ENCODE peak calls at places on chromosomes 4 and X, in four cellular contexts. Y is foreskin fibroblast, G is left ventricle myocardium inferior, A is heart right ventricle. B is an unnamed sample.

GRCh38 chrX:10174810-10175209 is 18.0 kb downstream of the CLCN4 start:
- DNase-seq in Y (peak; percentile 14), G (no peak), A (no peak), B (no peak)

GRCh38 chr4:140807491-140808257 is 51.5 kb upstream of the TBC1D9 start:
- DNase-seq in Y (peak; percentile 45), G (no peak), A (no peak), B (peak; percentile 73)

GRCh38 chr4:173013232-173013932 is 155.2 kb upstream of the GALNT7 start:
- DNase-seq in Y (peak; percentile 62), G (no peak), A (peak; percentile 38), B (peak; percentile 50)

GRCh38 chr4:3047464-3048286 is 26.7 kb downstream of the HTT-AS start:
- DNase-seq in Y (peak; percentile 72), G (peak; percentile 67), A (peak; percentile 57), B (peak; percentile 98)

GRCh38 chrX:102964941-102965340 is 27.9 kb downstream of the RAB40AL start:
- DNase-seq in Y (no peak), G (no peak), A (no peak), B (no peak)

GRCh38 chr4:104424368-104424921 is 70.2 kb downstream of the CXXC4 start:
- DNase-seq in Y (no peak), G (no peak), A (no peak), B (no peak)

GRCh38 chrX:97481228-97481627 is 597.5 kb downstream of the RPA4 start:
- DNase-seq in Y (no peak), G (no peak), A (no peak), B (no peak)

GRCh38 chr4:112509243-112510190 is 6.5 kb downstream of the NEUROG2 start:
- DNase-seq in Y (peak; percentile 53), G (no peak), A (no peak), B (no peak)

GRCh38 chr4:118335774-118336173 is 17.0 kb downstream of the PRSS12 start:
- DNase-seq in Y (no peak), G (no peak), A (no peak), B (no peak)

GRCh38 chr4:16457944-16458343 is 231.7 kb upstream of the TAPT1 start:
- DNase-seq in Y (peak; percentile 10), G (no peak), A (no peak), B (no peak)

GRCh38 chr4:106868381-106869035 is 167.6 kb downstream of the DKK2 start:
- DNase-seq in Y (peak; percentile 72), G (no peak), A (no peak), B (no peak)

GRCh38 chrX:53088136-53088974 is 5.6 kb upstream of the KANTR start:
- DNase-seq in Y (peak; percentile 85), G (peak; percentile 79), A (peak; percentile 77), B (no peak)

GRCh38 chr4:76968937-76969336 is 19.4 kb downstream of the SEPTIN11 start:
- DNase-seq in Y (no peak), G (peak; percentile 15), A (no peak), B (no peak)

GRCh38 chr4:6925357-6925836 is 15.8 kb downstream of the TBC1D14 start:
- DNase-seq in Y (no peak), G (no peak), A (no peak), B (peak; percentile 37)

GRCh38 chr4:41709844-41710481 is 38.6 kb downstream of the PHOX2B start:
- DNase-seq in Y (peak; percentile 81), G (no peak), A (no peak), B (no peak)

GRCh38 chrX:25810202-25810601 is 327.9 kb upstream of the MAGEB18 start:
- DNase-seq in Y (peak; percentile 32), G (no peak), A (no peak), B (no peak)

GRCh38 chrX:142616636-142617035 is 409.1 kb upstream of the SPANXN4 start:
- DNase-seq in Y (no peak), G (no peak), A (no peak), B (no peak)

GRCh38 chr4:185112104-185112503 is 31.0 kb upstream of the SLC25A4 start:
- DNase-seq in Y (peak; percentile 96), G (no peak), A (peak; percentile 79), B (no peak)

GRCh38 chr4:112736718-112737135 is 99.8 kb downstream of the LARP7 start:
- DNase-seq in Y (no peak), G (no peak), A (no peak), B (peak; percentile 74)

GRCh38 chrX:13369541-13370140 is 49.8 kb upstream of the ATXN3L start:
- DNase-seq in Y (no peak), G (no peak), A (no peak), B (no peak)

GRCh38 chr4:176435891-176436499 is 116.2 kb downstream of the SPCS3 start:
- DNase-seq in Y (no peak), G (no peak), A (no peak), B (no peak)

GRCh38 chr4:3041192-3042142 is 32.9 kb downstream of the HTT-AS start:
- DNase-seq in Y (peak; percentile 81), G (peak; percentile 60), A (peak; percentile 37), B (peak; percentile 81)

GRCh38 chrX:23554304-23554703 is 113.0 kb upstream of the PRDX4 start:
- DNase-seq in Y (peak; percentile 54), G (no peak), A (no peak), B (peak; percentile 47)

GRCh38 chr4:8270418-8270771 is 841 bp downstream of the HTRA3 start:
- DNase-seq in Y (no peak), G (no peak), A (no peak), B (no peak)
- H3K4me3 ChIP-seq in Y (peak overlapping the region; percentile 44), G (peak overlapping the region; percentile 78), A (peak overlapping the region; percentile 19), B (no peak overlapping the region)

DNA sequence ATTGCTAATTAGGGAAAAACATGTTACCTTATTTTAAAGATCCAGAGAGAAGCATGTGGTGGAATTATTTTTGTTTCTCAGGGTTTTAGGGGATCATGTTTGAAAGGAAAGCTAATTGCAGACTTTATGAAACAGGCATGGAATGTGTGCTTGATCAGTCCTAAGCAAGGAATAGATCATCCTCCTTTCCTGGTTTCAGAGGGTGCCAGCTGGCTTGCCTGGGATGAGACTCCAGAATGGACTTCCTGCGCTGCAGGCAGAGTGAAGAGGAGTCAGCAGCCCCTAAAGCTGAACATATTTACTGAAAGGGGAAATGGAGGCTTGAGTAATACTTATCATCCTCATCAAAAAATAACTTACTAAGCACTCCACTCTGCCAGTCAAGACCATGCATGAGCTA is 13.3 kb downstream of the FGF5 start:
- DNase-seq in Y (peak; percentile 46), G (no peak), A (no peak), B (no peak)
- H3K4me3 ChIP-seq in Y (no peak overlapping the region), G (no peak overlapping the region), A (no peak overlapping the region), B (no peak overlapping the region)

GRCh38 chr4:128289523-128290158 is 2.0 kb upstream of the PGRMC2 start:
- DNase-seq in Y (no peak), G (no peak), A (no peak), B (no peak)
- H3K4me3 ChIP-seq in Y (no peak overlapping the region), G (no peak overlapping the region), A (no peak overlapping the region), B (peak overlapping the region; percentile 58)

DNA sequence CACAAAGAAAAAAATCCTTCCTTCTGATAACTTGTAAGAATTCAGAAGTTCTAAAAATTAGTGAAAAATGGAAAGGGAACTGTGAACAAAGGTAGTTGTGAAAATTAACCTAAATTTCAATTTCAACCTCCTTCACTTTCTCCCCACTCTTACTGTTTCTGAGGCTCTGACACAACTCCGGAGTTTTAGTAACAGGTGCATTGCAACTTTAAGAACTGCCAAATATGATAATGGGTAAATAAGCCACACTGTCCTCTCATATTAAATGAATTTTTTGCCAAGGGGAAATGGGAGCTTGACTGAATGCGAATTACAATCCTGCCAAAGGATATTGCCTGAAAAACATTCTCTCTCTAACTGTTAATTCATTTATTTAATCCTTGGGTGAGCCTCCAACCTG is 1.2 kb downstream of the EGF start:
- DNase-seq in Y (no peak), G (no peak), A (no peak), B (no peak)
- H3K4me3 ChIP-seq in Y (no peak overlapping the region), G (peak overlapping the region; percentile 62), A (peak overlapping the region; percentile 21), B (no peak overlapping the region)